ENCODE peak calls at places on chromosome 6, in six cellular contexts. One of them, this sample, is unnamed.

GRCh38 chr6:73107016-73107415 is 118.3 kb downstream of the KHDC1L start:
- DNase-seq in cardiac muscle cell: no peak
- DNase-seq in uterus: no peak
- DNase-seq in GM12878: no peak
- DNase-seq in endothelial cell: no peak
- DNase-seq in H9: no peak
- DNase-seq in this sample: no peak

GRCh38 chr6:13079096-13079758 is 249.1 kb downstream of the TBC1D7 start:
- DNase-seq in GM12878: no peak
- DNase-seq in endothelial cell: no peak
- DNase-seq in uterus: no peak
- DNase-seq in H9: no peak
- DNase-seq in cardiac muscle cell: no peak
- DNase-seq in this sample: no peak

GRCh38 chr6:45838996-45839395 is 176.7 kb downstream of the CLIC5 start:
- DNase-seq in uterus: no peak
- DNase-seq in H9: no peak
- DNase-seq in cardiac muscle cell: no peak
- DNase-seq in endothelial cell: no peak
- DNase-seq in GM12878: no peak
- DNase-seq in this sample: no peak

GRCh38 chr6:14711056-14711703 is 534.7 kb upstream of the JARID2 start:
- DNase-seq in endothelial cell: peak; percentile 41
- DNase-seq in GM12878: no peak
- DNase-seq in cardiac muscle cell: peak; percentile 91
- DNase-seq in H9: peak; percentile 66
- DNase-seq in uterus: no peak
- DNase-seq in this sample: peak; percentile 86

GRCh38 chr6:88455317-88455716 is 289.2 kb upstream of the CNR1 start:
- DNase-seq in endothelial cell: no peak
- DNase-seq in cardiac muscle cell: no peak
- DNase-seq in GM12878: no peak
- DNase-seq in uterus: no peak
- DNase-seq in H9: no peak
- DNase-seq in this sample: no peak

GRCh38 chr6:25359891-25360290 is 80.7 kb downstream of the CARMIL1 start:
- DNase-seq in GM12878: no peak
- DNase-seq in cardiac muscle cell: no peak
- DNase-seq in endothelial cell: no peak
- DNase-seq in H9: no peak
- DNase-seq in uterus: no peak
- DNase-seq in this sample: no peak

GRCh38 chr6:31569861-31570536 is 2.1 kb upstream of the LTA start:
- DNase-seq in GM12878: no peak
- DNase-seq in endothelial cell: no peak
- DNase-seq in cardiac muscle cell: no peak
- DNase-seq in uterus: no peak
- DNase-seq in H9: no peak
- DNase-seq in this sample: no peak

GRCh38 chr6:74578339-74578738 is 627.5 kb downstream of the COL12A1 start:
- DNase-seq in cardiac muscle cell: peak; percentile 41
- DNase-seq in uterus: no peak
- DNase-seq in H9: no peak
- DNase-seq in GM12878: no peak
- DNase-seq in endothelial cell: no peak
- DNase-seq in this sample: peak; percentile 28

GRCh38 chr6:160386869-160387518 is 38.8 kb downstream of the SLC22A3 start:
- DNase-seq in cardiac muscle cell: peak; percentile 35
- DNase-seq in H9: no peak
- DNase-seq in uterus: peak; percentile 67
- DNase-seq in GM12878: no peak
- DNase-seq in endothelial cell: no peak
- DNase-seq in this sample: no peak

GRCh38 chr6:90548001-90548400 is 38.9 kb downstream of the MAP3K7 start:
- DNase-seq in H9: no peak
- DNase-seq in GM12878: no peak
- DNase-seq in cardiac muscle cell: no peak
- DNase-seq in uterus: no peak
- DNase-seq in endothelial cell: no peak
- DNase-seq in this sample: no peak

DNA sequence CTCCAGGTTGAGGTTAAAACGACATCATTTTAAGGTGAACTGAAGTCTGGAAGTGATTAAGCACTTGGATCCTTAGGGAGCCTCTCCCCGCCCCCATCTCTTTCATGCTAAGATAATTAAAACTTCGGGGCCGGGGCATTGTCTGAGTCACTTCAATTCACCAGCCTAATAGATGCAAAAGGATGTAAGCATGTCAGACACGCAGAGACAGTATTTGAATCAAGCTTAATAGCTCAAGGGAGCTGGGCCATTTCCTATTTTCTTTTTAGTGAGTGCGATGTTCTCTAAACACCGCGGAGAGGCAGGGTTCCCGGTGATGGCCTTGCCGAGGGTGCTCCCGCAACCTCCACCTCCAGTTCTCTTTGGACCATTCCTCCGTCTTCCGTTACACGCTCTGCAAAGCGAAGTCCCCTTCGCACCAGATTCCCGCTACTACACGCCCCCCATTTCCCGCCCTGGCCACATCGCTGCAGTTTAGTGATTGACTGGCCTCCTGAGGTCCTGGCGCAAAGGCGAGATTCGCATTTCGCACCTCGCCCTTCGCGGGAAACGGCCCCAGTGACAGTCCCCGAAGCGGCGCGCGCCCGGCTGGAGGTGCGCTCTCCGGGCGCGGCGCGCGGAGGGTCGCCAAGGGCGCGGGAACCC is 516 bp upstream of the IRF4 start:
- DNase-seq in uterus: no peak
- DNase-seq in H9: peak; percentile 71
- DNase-seq in GM12878: no peak
- DNase-seq in cardiac muscle cell: no peak
- DNase-seq in endothelial cell: no peak
- DNase-seq in this sample: peak; percentile 28
- TF ChIP-seq CTCF in uterus: no peak
- TF ChIP-seq CTCF in H9: no peak
- TF ChIP-seq CTCF in GM12878: no peak
- TF ChIP-seq CTCF in cardiac muscle cell: no peak
- TF ChIP-seq CTCF in endothelial cell: no peak
- TF ChIP-seq CTCF in this sample: no peak

GRCh38 chr6:43996614-43997341 is 130.5 kb downstream of the MRPL14 start:
- DNase-seq in H9: no peak
- DNase-seq in cardiac muscle cell: no peak
- DNase-seq in GM12878: no peak
- DNase-seq in uterus: peak; percentile 12
- DNase-seq in endothelial cell: no peak
- DNase-seq in this sample: no peak
- TF ChIP-seq CTCF in H9: no peak
- TF ChIP-seq CTCF in cardiac muscle cell: no peak
- TF ChIP-seq CTCF in GM12878: no peak
- TF ChIP-seq CTCF in uterus: no peak
- TF ChIP-seq CTCF in endothelial cell: no peak
- TF ChIP-seq CTCF in this sample: peak; percentile 25

DNA sequence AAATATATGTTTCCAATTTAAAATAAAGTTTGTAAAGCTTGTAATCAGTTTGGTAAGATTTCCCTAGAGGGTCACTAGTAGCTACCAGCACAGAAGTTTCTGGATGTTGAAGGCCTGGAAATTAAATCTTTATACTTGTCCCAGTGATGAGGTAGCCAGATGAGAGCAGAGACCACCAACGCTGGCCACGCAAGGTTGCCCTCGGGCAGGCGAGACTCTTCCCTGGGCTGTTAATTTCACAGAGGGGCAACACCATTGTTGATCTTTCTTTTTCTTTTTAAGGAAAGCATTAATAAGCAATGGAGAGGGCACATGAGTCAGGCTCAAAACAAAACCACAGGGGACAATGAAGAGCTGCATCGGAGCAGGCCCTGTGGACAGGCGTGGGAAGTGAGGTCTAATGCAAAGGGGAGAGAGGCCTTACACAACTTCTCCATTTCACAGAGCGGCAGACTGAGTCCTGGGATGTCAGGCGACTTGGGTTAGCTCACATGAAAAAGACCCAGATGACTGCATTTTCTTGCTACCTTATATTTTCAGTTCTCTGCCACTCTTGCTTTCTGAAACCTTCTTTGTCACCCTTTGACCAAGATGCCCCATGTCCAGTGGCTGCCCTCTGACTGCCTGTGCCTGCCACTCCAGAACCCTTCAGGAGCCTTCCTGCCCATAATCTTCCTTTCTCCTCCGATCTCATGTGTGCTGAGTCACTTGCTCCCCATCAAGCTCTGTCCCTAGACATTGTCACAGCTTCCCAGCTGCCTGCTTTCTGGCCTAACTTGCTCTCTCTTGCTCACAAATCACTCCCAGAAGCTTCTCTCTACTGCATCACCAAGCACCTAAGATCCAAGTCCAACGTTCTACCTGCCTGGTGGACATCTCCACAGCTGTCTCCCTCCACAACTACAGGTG is 107.7 kb upstream of the CDYL start:
- DNase-seq in H9: no peak
- DNase-seq in GM12878: no peak
- DNase-seq in endothelial cell: no peak
- DNase-seq in uterus: no peak
- DNase-seq in cardiac muscle cell: peak; percentile 48
- DNase-seq in this sample: no peak
- TF ChIP-seq CTCF in H9: no peak
- TF ChIP-seq CTCF in GM12878: no peak
- TF ChIP-seq CTCF in endothelial cell: no peak
- TF ChIP-seq CTCF in uterus: no peak
- TF ChIP-seq CTCF in cardiac muscle cell: no peak
- TF ChIP-seq CTCF in this sample: no peak

GRCh38 chr6:167118006-167118405 is 4.9 kb upstream of the CCR6 start:
- DNase-seq in GM12878: no peak
- DNase-seq in H9: no peak
- DNase-seq in uterus: no peak
- DNase-seq in endothelial cell: no peak
- DNase-seq in cardiac muscle cell: no peak
- DNase-seq in this sample: no peak

GRCh38 chr6:167120557-167121030 is 2.3 kb upstream of the CCR6 start:
- DNase-seq in cardiac muscle cell: peak; percentile 2
- DNase-seq in GM12878: no peak
- DNase-seq in H9: no peak
- DNase-seq in endothelial cell: no peak
- DNase-seq in uterus: no peak
- DNase-seq in this sample: no peak

GRCh38 chr6:167121471-167121870 is 1.4 kb upstream of the CCR6 start:
- DNase-seq in endothelial cell: no peak
- DNase-seq in GM12878: no peak
- DNase-seq in uterus: no peak
- DNase-seq in cardiac muscle cell: no peak
- DNase-seq in H9: no peak
- DNase-seq in this sample: no peak

GRCh38 chr6:167118839-167119238 is 4.1 kb upstream of the CCR6 start:
- DNase-seq in cardiac muscle cell: no peak
- DNase-seq in GM12878: no peak
- DNase-seq in uterus: no peak
- DNase-seq in endothelial cell: no peak
- DNase-seq in H9: no peak
- DNase-seq in this sample: no peak

GRCh38 chr6:167119680-167120556 is 3.0 kb upstream of the CCR6 start:
- DNase-seq in GM12878: no peak
- DNase-seq in H9: no peak
- DNase-seq in cardiac muscle cell: no peak
- DNase-seq in endothelial cell: no peak
- DNase-seq in uterus: no peak
- DNase-seq in this sample: no peak
- TF ChIP-seq CTCF in GM12878: peak; percentile 58
- TF ChIP-seq CTCF in H9: no peak
- TF ChIP-seq CTCF in cardiac muscle cell: no peak
- TF ChIP-seq CTCF in endothelial cell: no peak
- TF ChIP-seq CTCF in uterus: no peak
- TF ChIP-seq CTCF in this sample: no peak

GRCh38 chr6:43606019-43606418 is 23.0 kb downstream of the GTPBP2 start:
- DNase-seq in H9: no peak
- DNase-seq in uterus: no peak
- DNase-seq in cardiac muscle cell: no peak
- DNase-seq in endothelial cell: no peak
- DNase-seq in GM12878: no peak
- DNase-seq in this sample: no peak
- TF ChIP-seq CTCF in H9: no peak
- TF ChIP-seq CTCF in uterus: no peak
- TF ChIP-seq CTCF in cardiac muscle cell: no peak
- TF ChIP-seq CTCF in endothelial cell: no peak
- TF ChIP-seq CTCF in GM12878: no peak
- TF ChIP-seq CTCF in this sample: no peak

GRCh38 chr6:104486003-104486402 is 373.7 kb downstream of the HACE1 start:
- DNase-seq in endothelial cell: no peak
- DNase-seq in uterus: no peak
- DNase-seq in GM12878: no peak
- DNase-seq in cardiac muscle cell: no peak
- DNase-seq in H9: no peak
- DNase-seq in this sample: no peak

GRCh38 chr6:104477569-104477968 is 382.1 kb downstream of the HACE1 start:
- DNase-seq in GM12878: no peak
- DNase-seq in cardiac muscle cell: no peak
- DNase-seq in H9: no peak
- DNase-seq in uterus: no peak
- DNase-seq in endothelial cell: no peak
- DNase-seq in this sample: no peak

GRCh38 chr6:104484191-104484590 is 375.5 kb downstream of the HACE1 start:
- DNase-seq in endothelial cell: no peak
- DNase-seq in uterus: no peak
- DNase-seq in GM12878: no peak
- DNase-seq in H9: no peak
- DNase-seq in cardiac muscle cell: no peak
- DNase-seq in this sample: no peak

GRCh38 chr6:104484626-104485025 is 375.1 kb downstream of the HACE1 start:
- DNase-seq in uterus: no peak
- DNase-seq in H9: no peak
- DNase-seq in endothelial cell: no peak
- DNase-seq in GM12878: no peak
- DNase-seq in cardiac muscle cell: no peak
- DNase-seq in this sample: no peak

DNA sequence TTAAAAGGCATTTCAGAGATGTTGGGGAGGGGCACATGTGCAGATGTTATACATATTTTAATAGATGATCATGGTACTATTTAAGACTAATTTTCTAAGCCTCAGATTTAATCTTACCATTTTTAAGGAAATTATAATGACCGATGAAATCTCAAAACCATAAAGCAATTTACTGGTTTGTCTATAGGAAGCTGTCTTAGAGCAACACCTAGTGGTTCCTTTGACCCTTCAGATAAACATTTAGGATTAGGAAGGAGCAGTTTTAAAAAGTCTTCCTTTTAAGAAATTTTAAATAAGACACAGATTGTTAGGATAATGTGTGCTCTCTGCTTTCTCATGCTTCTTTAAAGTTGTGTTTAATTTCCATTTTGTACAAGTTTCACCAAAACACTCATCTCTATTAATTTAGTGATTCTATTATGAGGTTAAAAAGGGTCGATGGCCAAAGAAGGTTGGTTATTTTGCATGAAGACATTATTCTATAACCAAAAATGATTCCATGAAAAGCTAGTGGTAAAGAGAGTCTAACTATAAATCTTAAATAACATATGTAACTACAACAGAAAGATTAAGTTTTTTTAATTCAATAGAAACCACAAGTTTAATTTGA is 376.4 kb downstream of the HACE1 start:
- DNase-seq in H9: no peak
- DNase-seq in GM12878: no peak
- DNase-seq in uterus: no peak
- DNase-seq in endothelial cell: no peak
- DNase-seq in cardiac muscle cell: peak; percentile 36
- DNase-seq in this sample: no peak
- TF ChIP-seq CTCF in H9: peak; percentile 87
- TF ChIP-seq CTCF in GM12878: no peak
- TF ChIP-seq CTCF in uterus: no peak
- TF ChIP-seq CTCF in endothelial cell: no peak
- TF ChIP-seq CTCF in cardiac muscle cell: peak; percentile 32
- TF ChIP-seq CTCF in this sample: peak; percentile 17

This sample was measured in HFFc6.